ENCODE peak calls at places on chromosome 22, in seven cellular contexts. A is GM10248; U is NCI-H774; F is fibroblast of the aortic adventitia; P is stimulated activated naive CD8-positive, alpha-beta T cell treated with anti-CD3 and anti-CD28 coated beads, Interleukin-15, Interleukin-2, amounts not matched to agents 100 U/mL and 50 U/mL, for 24 hours; I is AG08395; V is RKO. Q is an unnamed sample.

GRCh38 chr22:32776800-32777199 is 24.7 kb upstream of the TIMP3 start:
- DNase-seq in P (no peak), F (no peak), I (no peak), A (no peak), V (no peak), U (no peak), Q (no peak)

GRCh38 chr22:31659246-31659645 is 2.8 kb downstream of the PISD start:
- DNase-seq in I (no peak), F (no peak), P (no peak), V (no peak), U (no peak), A (no peak), Q (no peak)

GRCh38 chr22:22010358-22010757 is 27.8 kb upstream of the TOP3B start:
- DNase-seq in F (no peak), P (no peak), U (no peak), I (no peak), A (no peak), V (no peak), Q (peak)

GRCh38 chr22:20156042-20156389 is 5.2 kb upstream of the CCDC188 start:
- DNase-seq in A (no peak), I (no peak), U (no peak), V (no peak), F (no peak), P (no peak), Q (no peak)

GRCh38 chr22:24201681-24202590 is 20.6 kb downstream of the SUSD2 start:
- DNase-seq in F (no peak), U (no peak), A (no peak), P (no peak), V (no peak), I (no peak), Q (no peak)

GRCh38 chr22:40247976-40248375 is 70.3 kb downstream of the TNRC6B start:
- DNase-seq in P (peak), U (no peak), F (no peak), V (no peak), A (no peak), I (no peak), Q (no peak)

GRCh38 chr22:31912402-31912733 is 32.0 kb upstream of the YWHAH start:
- DNase-seq in I (peak), P (no peak), F (peak), U (no peak), V (no peak), A (no peak), Q (no peak)

GRCh38 chr22:39176067-39176621 is 23.7 kb upstream of the CBX7 start:
- DNase-seq in I (peak), A (no peak), P (no peak), F (peak), U (no peak), V (no peak), Q (no peak)

GRCh38 chr22:30306629-30307016 is 17.3 kb upstream of the CASTOR1 start:
- DNase-seq in U (no peak), A (no peak), P (no peak), F (no peak), V (no peak), I (no peak), Q (no peak)